ENCODE peak calls at places on chromosomes 4 and X, in six cellular contexts. C is H9, P is mesenchymal stem cell, I is H1, M is IMR-90, L is trophoblast cell. O is an unnamed sample.

GRCh38 chr4:187235456-187236170 is 512.0 kb upstream of the FAT1 start:
- DNase-seq in C (no peak), P (peak), I (no peak), M (no peak), L (peak), O (no peak)

GRCh38 chr4:156193116-156193515 is 239.4 kb upstream of the CTSO start:
- DNase-seq in C (no peak), P (no peak), I (no peak), M (peak), L (no peak), O (no peak)

GRCh38 chr4:25769251-25769650 is 93.5 kb downstream of the SEL1L3 start:
- DNase-seq in C (no peak), P (no peak), I (no peak), M (peak), L (no peak), O (no peak)

GRCh38 chrX:86910602-86911311 is 606.8 kb upstream of the KLHL4 start:
- DNase-seq in C (no peak), P (no peak), I (no peak), M (no peak), L (no peak), O (no peak)

GRCh38 chr4:37666625-37667071 is 19.5 kb downstream of the RELL1 start:
- DNase-seq in C (no peak), P (peak), I (no peak), M (peak), L (peak), O (no peak)

GRCh38 chrX:40278340-40279090 is 180.8 kb upstream of the BCOR start:
- DNase-seq in C (no peak), P (peak), I (no peak), M (no peak), L (peak), O (no peak)

GRCh38 chrX:17459008-17459407 is 84.0 kb downstream of the NHS start:
- DNase-seq in C (no peak), P (no peak), I (no peak), M (peak), L (no peak), O (no peak)

GRCh38 chr4:188841523-188841922 is 702.3 kb downstream of the TRIML1 start:
- DNase-seq in C (no peak), P (no peak), I (no peak), M (no peak), L (no peak), O (no peak)

DNA sequence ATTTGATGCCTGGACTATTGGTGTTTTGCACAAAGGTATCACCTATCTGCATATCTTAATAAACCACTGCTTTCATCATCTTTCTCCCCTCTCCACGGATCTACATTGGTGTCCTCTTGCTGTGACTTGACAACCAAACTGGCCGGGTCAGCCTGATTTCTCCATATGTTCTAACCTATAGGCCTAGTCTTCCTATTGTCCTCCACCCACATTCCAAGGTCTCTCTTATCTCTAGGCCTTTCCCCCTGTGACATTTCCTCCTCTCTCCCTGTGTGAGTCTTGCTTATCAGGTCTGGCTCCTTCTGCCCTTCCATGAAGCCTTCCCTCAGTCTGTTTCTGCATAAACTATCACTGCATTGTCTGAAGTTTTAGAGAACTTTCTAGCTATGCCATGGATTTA is 33.7 kb downstream of the ARHGAP24 start:
- DNase-seq in C (no peak), P (no peak), I (no peak), M (no peak), L (peak), O (no peak)
- H2BK5ac ChIP-seq in C (no peak), P (no peak), I (no peak), M (no peak), L (no peak), O (no peak)

GRCh38 chr4:94175553-94176260 is 32.0 kb upstream of the SMARCAD1 start:
- DNase-seq in C (no peak), P (no peak), I (no peak), M (no peak), L (no peak), O (no peak)
- H3K18ac ChIP-seq in C (no peak), P (no peak), I (no peak), M (no peak), L (no peak), O (no peak)

GRCh38 chrX:22366166-22366702 is 93.5 kb downstream of the CBLL2 start:
- DNase-seq in C (no peak), P (no peak), I (no peak), M (peak), L (no peak), O (no peak)
- H3K14ac ChIP-seq in C (no peak), P (no peak), I (no peak), M (no peak), L (no peak), O (no peak)

GRCh38 chr4:17095771-17096170 is 197.3 kb upstream of the LDB2 start:
- DNase-seq in C (no peak), P (no peak), I (no peak), M (no peak), L (no peak), O (no peak)
- H2BK5ac ChIP-seq in C (no peak), P (no peak), I (no peak), M (no peak), L (no peak), O (no peak)

GRCh38 chr4:169207436-169208089 is 63.2 kb downstream of the SH3RF1 start:
- DNase-seq in C (no peak), P (no peak), I (no peak), M (no peak), L (no peak), O (peak)
- H3K18ac ChIP-seq in C (no peak), P (peak), I (no peak), M (peak), L (peak), O (no peak)